ENCODE peak calls at places on chromosomes 6 and 20, in seven cellular contexts. Q is heart left ventricle, O is upper lobe of left lung, F is fibroblast of pulmonary artery, J is mucosa of descending colon, R is AG04449, L is PC-3. C is an unnamed sample.

GRCh38 chr20:33433465-33433864 is 10.1 kb downstream of the SNTA1 start:
- DNase-seq in O (peak; percentile 74), F (no peak), L (no peak), Q (peak; percentile 74), R (no peak), J (no peak), C (no peak)

GRCh38 chr20:19021406-19022117 is 190.9 kb upstream of the SLC24A3 start:
- DNase-seq in F (no peak), L (no peak), R (no peak), J (no peak), Q (no peak), O (no peak), C (no peak)

GRCh38 chr6:107458687-107459282 is 579 bp downstream of the PDSS2 start:
- DNase-seq in R (no peak), Q (peak; percentile 26), O (peak; percentile 40), J (no peak), L (peak; percentile 26), F (peak; percentile 14), C (no peak)

GRCh38 chr6:113959235-113959634 is 11.7 kb downstream of the HDAC2 start:
- DNase-seq in L (no peak), F (no peak), J (no peak), O (no peak), Q (no peak), R (no peak), C (no peak)

GRCh38 chr6:39892490-39893129 is 41.7 kb downstream of the MOCS1 start:
- DNase-seq in J (peak; percentile 78), F (peak; percentile 83), L (peak; percentile 44), Q (peak; percentile 61), R (peak; percentile 10), O (peak; percentile 72), C (no peak)

GRCh38 chr6:142361765-142362540 is 60.1 kb downstream of the ADGRG6 start:
- DNase-seq in J (no peak), Q (no peak), F (peak; percentile 91), L (no peak), O (no peak), R (peak; percentile 99), C (peak; percentile 65)

GRCh38 chr6:158763440-158764187 is 55.6 kb downstream of the EZR start:
- DNase-seq in O (no peak), L (no peak), Q (no peak), J (no peak), R (no peak), F (no peak), C (peak; percentile 70)

GRCh38 chr6:134590449-134590848 is 272.5 kb upstream of the SGK1 start:
- DNase-seq in Q (no peak), L (peak; percentile 45), F (peak; percentile 18), J (no peak), R (peak; percentile 47), O (no peak), C (no peak)

GRCh38 chr6:33632603-33633039 is 11.5 kb downstream of the ITPR3 start:
- DNase-seq in Q (no peak), F (peak; percentile 48), J (peak; percentile 75), O (no peak), R (no peak), L (peak; percentile 64), C (no peak)

GRCh38 chr6:3640868-3641267 is 110.6 kb downstream of the PXDC1 start:
- DNase-seq in Q (no peak), L (no peak), J (no peak), R (no peak), O (no peak), F (no peak), C (no peak)

GRCh38 chr6:131685266-131685780 is 15.9 kb downstream of the OR2A4 start:
- DNase-seq in O (no peak), Q (no peak), R (no peak), L (no peak), F (no peak), J (no peak), C (no peak)

GRCh38 chr20:19709635-19710335 is 48.3 kb upstream of the RIN2 start:
- DNase-seq in R (no peak), J (no peak), O (no peak), Q (no peak), F (no peak), L (no peak), C (no peak)

GRCh38 chr6:21997414-21998037 is 299.3 kb downstream of the PRL start:
- DNase-seq in R (no peak), Q (no peak), O (no peak), L (no peak), J (no peak), F (peak; percentile 13), C (no peak)

GRCh38 chr6:6466967-6467761 is 121.4 kb upstream of the LY86 start:
- DNase-seq in O (peak; percentile 24), F (no peak), Q (no peak), J (no peak), L (peak; percentile 76), R (no peak), C (no peak)

GRCh38 chr20:47178851-47179250 is 177.6 kb downstream of the ZMYND8 start:
- DNase-seq in J (no peak), L (no peak), O (no peak), R (no peak), Q (no peak), F (no peak), C (no peak)
- TF ChIP-seq CTCF in J (no peak), L (no peak), O (no peak), R (no peak), Q (no peak), F (no peak), C (no peak)

GRCh38 chr6:137487181-137487910 is 6.8 kb downstream of the OLIG3 start:
- DNase-seq in Q (no peak), F (no peak), L (no peak), O (no peak), J (no peak), R (no peak), C (no peak)
- H3K4me3 ChIP-seq in Q (no peak overlapping the region), F (no peak overlapping the region), L (no peak overlapping the region), O (no peak overlapping the region), J (no peak overlapping the region), R (no peak overlapping the region), C (no peak overlapping the region)

DNA sequence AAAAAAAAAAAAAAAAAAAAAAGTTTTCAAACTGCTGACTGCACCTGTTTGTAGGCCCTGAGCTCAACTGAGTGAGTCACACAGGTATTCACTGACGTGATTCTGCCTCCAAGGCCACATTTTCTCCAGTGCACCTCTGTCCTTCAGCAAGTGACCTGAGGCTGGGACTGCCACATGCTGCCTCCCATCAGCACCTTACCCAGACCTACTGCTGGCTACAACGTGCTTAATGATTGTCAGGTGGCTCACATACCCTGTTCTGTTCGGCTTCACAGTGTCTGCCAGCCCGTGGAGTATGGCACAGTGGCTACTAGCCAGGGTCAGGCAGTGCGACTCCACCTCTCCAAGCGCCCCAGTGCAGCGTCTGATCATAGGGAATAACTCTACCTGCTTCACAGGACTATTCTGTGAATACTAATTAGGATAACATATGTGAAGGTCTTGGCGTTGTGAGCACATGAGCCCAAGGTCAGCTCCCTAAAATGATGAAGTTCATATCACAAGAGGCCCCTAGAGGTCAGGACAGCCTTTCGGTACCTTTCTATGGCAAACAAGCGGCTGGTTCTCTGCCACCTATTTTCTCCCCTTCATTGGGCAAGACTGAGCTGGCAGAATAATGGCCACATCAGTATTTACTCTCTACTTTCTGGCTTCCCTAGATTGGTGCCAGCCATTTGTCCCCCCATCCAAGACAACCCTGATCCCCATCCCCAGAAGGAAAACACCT is 28.1 kb downstream of the RIPOR3 start:
- DNase-seq in F (no peak), Q (no peak), O (peak; percentile 73), R (no peak), J (no peak), L (peak; percentile 83), C (no peak)
- TF ChIP-seq CTCF in F (no peak), Q (peak; percentile 24), O (peak; percentile 46), R (no peak), J (no peak), L (peak; percentile 59), C (peak; percentile 42)

GRCh38 chr20:13995841-13996240 is 525 bp downstream of the MACROD2 start:
- DNase-seq in F (no peak), J (peak; percentile 65), Q (peak; percentile 20), L (peak; percentile 61), O (peak; percentile 44), R (no peak), C (no peak)

GRCh38 chr20:13990465-13990864 is at the start of gene SEL1L2:
- DNase-seq in F (no peak), J (no peak), L (no peak), O (no peak), R (no peak), Q (no peak), C (no peak)

GRCh38 chr20:13995086-13995665 is at the start of gene MACROD2:
- DNase-seq in J (peak; percentile 97), L (peak; percentile 99), O (peak; percentile 91), F (peak; percentile 73), R (peak; percentile 10), Q (peak; percentile 81), C (peak; percentile 62)

GRCh38 chr20:13991311-13991710 is 897 bp upstream of the SEL1L2 start:
- DNase-seq in J (no peak), Q (no peak), L (no peak), O (no peak), F (no peak), R (no peak), C (no peak)

GRCh38 chr20:13996265-13996664 is 949 bp downstream of the MACROD2 start:
- DNase-seq in Q (no peak), J (peak; percentile 11), F (no peak), O (no peak), L (peak; percentile 37), R (no peak), C (no peak)
- H3K4me3 ChIP-seq in Q (peak overlapping the region; percentile 79), J (peak overlapping the region; percentile 29), F (peak overlapping the region; percentile 50), O (peak overlapping the region; percentile 69), L (peak overlapping the region; percentile 74), R (peak overlapping the region; percentile 68), C (peak overlapping the region; percentile 70)

DNA sequence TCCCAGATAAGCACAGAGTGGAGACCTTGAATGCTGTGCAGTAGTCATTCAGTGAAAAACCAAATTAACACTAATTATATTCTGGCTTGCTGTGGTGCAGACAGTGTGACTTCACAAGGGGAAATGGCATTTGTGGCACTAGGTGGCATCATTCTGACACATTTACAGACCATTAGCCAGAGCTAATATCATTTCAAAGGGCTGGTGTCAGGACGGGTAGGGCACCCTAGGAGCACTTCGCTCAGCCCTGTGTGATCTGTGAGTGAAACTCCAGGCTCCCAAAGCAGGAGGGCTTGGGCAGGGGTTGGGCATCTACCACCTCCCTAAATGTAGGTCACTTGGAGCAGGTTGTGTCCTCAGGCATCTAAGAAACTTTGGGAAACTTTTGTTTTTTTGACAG is 555.8 kb downstream of the PKHD1 start:
- DNase-seq in O (no peak), J (no peak), Q (no peak), L (no peak), F (no peak), R (no peak), C (no peak)
- TF ChIP-seq CTCF in O (no peak), J (no peak), Q (peak; percentile 34), L (peak; percentile 44), F (no peak), R (no peak), C (no peak)

GRCh38 chr6:110039996-110040383 is 61.9 kb downstream of the GPR6 start:
- DNase-seq in O (peak; percentile 40), F (peak; percentile 49), R (no peak), L (peak; percentile 59), Q (no peak), J (peak; percentile 67), C (peak; percentile 2)
- H3K4me3 ChIP-seq in O (peak overlapping the region; percentile 25), F (peak overlapping the region; percentile 46), R (peak overlapping the region; percentile 45), L (peak overlapping the region; percentile 73), Q (peak overlapping the region; percentile 42), J (no peak overlapping the region), C (peak overlapping the region; percentile 40)